ENCODE peak calls at places on chromosomes 11 and 22, in six cellular contexts. Q is stimulated activated CD4-positive, alpha-beta T cell treated with anti-CD3 and anti-CD28 coated beads, Interleukin-1b, Interleukin-23, amount 100 ng/mL, for 1 hour; B is progenitor cell of endocrine pancreas; W is left ventricle myocardium superior; O is HAP-1; U is D721Med. S is an unnamed sample.

GRCh38 chr11:94672636-94673035 is 95.5 kb upstream of the AMOTL1 start:
- DNase-seq in Q (no peak), B (no peak), W (no peak), O (no peak), U (no peak), S (no peak)

GRCh38 chr11:64230209-64230984 is at the start of gene DNAJC4:
- DNase-seq in Q (peak), B (peak), W (peak), O (peak), U (peak), S (peak)

GRCh38 chr11:120336641-120337132 is 474 bp downstream of the ARHGEF12 start:
- DNase-seq in Q (no peak), B (no peak), W (peak), O (no peak), U (no peak), S (peak)

GRCh38 chr11:353315-353857 is 15.9 kb upstream of the B4GALNT4 start:
- DNase-seq in Q (no peak), B (no peak), W (peak), O (no peak), U (no peak), S (peak)

GRCh38 chr22:41989246-41989645 is 9.3 kb upstream of the WBP2NL start:
- DNase-seq in Q (no peak), B (no peak), W (no peak), O (no peak), U (no peak), S (no peak)

GRCh38 chr11:69554849-69555248 is 73.4 kb downstream of the LINC01488 start:
- DNase-seq in Q (no peak), B (no peak), W (no peak), O (no peak), U (no peak), S (no peak)

GRCh38 chr11:123640677-123641494 is 13.5 kb downstream of the SCN3B start:
- DNase-seq in Q (no peak), B (peak), W (peak), O (peak), U (peak), S (peak)

GRCh38 chr11:118366287-118366686 is 6.9 kb downstream of the UBE4A start:
- DNase-seq in Q (no peak), B (no peak), W (no peak), O (no peak), U (no peak), S (no peak)

GRCh38 chr11:17700991-17701390 is 18.4 kb upstream of the MYOD1 start:
- DNase-seq in Q (no peak), B (no peak), W (no peak), O (no peak), U (no peak), S (no peak)

GRCh38 chr11:121389651-121390050 is 62.5 kb upstream of the SORL1 start:
- DNase-seq in Q (no peak), B (no peak), W (peak), O (peak), U (no peak), S (no peak)

GRCh38 chr11:116420770-116421528 is 351.8 kb downstream of the BUD13 start:
- DNase-seq in Q (no peak), B (no peak), W (no peak), O (no peak), U (no peak), S (no peak)

GRCh38 chr11:115276799-115277198 is 227.4 kb downstream of the CADM1 start:
- DNase-seq in Q (no peak), B (no peak), W (no peak), O (no peak), U (no peak), S (no peak)

GRCh38 chr11:61390161-61390560 is 2.2 kb upstream of the TMEM216 start:
- DNase-seq in Q (no peak), B (no peak), W (no peak), O (no peak), U (no peak), S (no peak)

GRCh38 chr11:133934599-133935550 is 21.9 kb downstream of the IGSF9B start:
- DNase-seq in Q (no peak), B (no peak), W (peak), O (no peak), U (no peak), S (no peak)

GRCh38 chr11:12838463-12839120 is 164.4 kb downstream of the TEAD1 start:
- DNase-seq in Q (no peak), B (no peak), W (no peak), O (no peak), U (no peak), S (peak)

GRCh38 chr11:62124186-62125113 is 639 bp downstream of the INCENP start:
- DNase-seq in Q (no peak), B (no peak), W (peak), O (peak), U (no peak), S (peak)

GRCh38 chr11:269146-269890 is 8.9 kb upstream of the NLRP6 start:
- DNase-seq in Q (no peak), B (no peak), W (no peak), O (peak), U (no peak), S (no peak)

GRCh38 chr11:76462317-76462716 is 17.5 kb downstream of the EMSY start:
- DNase-seq in Q (no peak), B (no peak), W (no peak), O (no peak), U (peak), S (no peak)

GRCh38 chr11:10004526-10005113 is 289.4 kb downstream of the SBF2 start:
- DNase-seq in Q (no peak), B (no peak), W (no peak), O (peak), U (no peak), S (no peak)

GRCh38 chr22:33451851-33452469 is 393.8 kb upstream of the SYN3 start:
- DNase-seq in Q (no peak), B (no peak), W (no peak), O (no peak), U (no peak), S (no peak)

GRCh38 chr11:126359431-126360048 is 4.1 kb downstream of the ST3GAL4 start:
- DNase-seq in Q (no peak), B (no peak), W (peak), O (no peak), U (no peak), S (peak)

GRCh38 chr22:24285245-24285644 is 14.6 kb downstream of the SPECC1L start:
- DNase-seq in Q (no peak), B (no peak), W (no peak), O (no peak), U (no peak), S (no peak)

S was measured in adrenal gland.